ENCODE peak calls at places on chromosome 13, in five cellular contexts. B, K, M, J and T are unnamed samples.
A peak's percentile ranks its signal among the peaks of the same experiment; 100 is the strongest.

GRCh38 chr13:42894765-42895181 is 97.3 kb downstream of the EPSTI1 start:
- DNase-seq in K (no peak), J (no peak), B (no peak), M (no peak), T (no peak)

GRCh38 chr13:48973845-48974431 is 1.8 kb upstream of the FNDC3A start:
- DNase-seq in B (no peak), K (no peak), M (no peak), J (no peak), T (no peak)

GRCh38 chr13:94346261-94347019 is 133.0 kb downstream of the DCT start:
- DNase-seq in J (no peak), M (no peak), K (no peak), B (no peak), T (no peak)

GRCh38 chr13:100611678-100612492 is 23.3 kb upstream of the GGACT start:
- DNase-seq in K (peak; percentile 7), B (no peak), J (no peak), M (no peak), T (peak; percentile 10)

GRCh38 chr13:112545866-112546265 is 42.1 kb downstream of the TUBGCP3 start:
- DNase-seq in B (no peak), K (no peak), J (no peak), M (no peak), T (no peak)

GRCh38 chr13:46721054-46721453 is 75.9 kb downstream of the ESD start:
- DNase-seq in M (no peak), J (peak; percentile 28), K (no peak), B (peak; percentile 62), T (peak; percentile 9)

GRCh38 chr13:103009061-103009840 is 57.0 kb downstream of the SLC10A2 start:
- DNase-seq in K (no peak), B (no peak), J (no peak), M (no peak), T (no peak)

GRCh38 chr13:85367887-85368286 is 431.3 kb downstream of the SLITRK6 start:
- DNase-seq in K (no peak), M (no peak), B (no peak), J (no peak), T (no peak)

GRCh38 chr13:68927387-68928026 is 1180.1 kb upstream of the ATXN8OS start:
- DNase-seq in B (no peak), J (peak; percentile 23), K (no peak), M (no peak), T (no peak)

GRCh38 chr13:51760592-51760991 is 43.4 kb downstream of the DHRS12 start:
- DNase-seq in J (no peak), B (no peak), M (no peak), K (no peak), T (no peak)

GRCh38 chr13:27012482-27013197 is 159.0 kb downstream of the USP12 start:
- DNase-seq in B (no peak), M (no peak), K (no peak), J (no peak), T (no peak)

GRCh38 chr13:48783181-48783630 is 129.5 kb downstream of the CYSLTR2 start:
- DNase-seq in M (no peak), J (no peak), B (no peak), K (no peak), T (no peak)

GRCh38 chr13:109735567-109735966 is 50.8 kb downstream of the IRS2 start:
- DNase-seq in B (no peak), K (no peak), M (no peak), J (no peak), T (no peak)

GRCh38 chr13:30340367-30341184 is 33.2 kb upstream of the KATNAL1 start:
- DNase-seq in J (no peak), B (no peak), M (no peak), K (no peak), T (no peak)

GRCh38 chr13:100131863-100132574 is 43.1 kb downstream of the PCCA start:
- DNase-seq in B (no peak), M (no peak), J (peak; percentile 15), K (no peak), T (no peak)

GRCh38 chr13:101785858-101786257 is 333.4 kb downstream of the ITGBL1 start:
- DNase-seq in K (no peak), B (peak; percentile 1), M (no peak), J (peak; percentile 71), T (no peak)

GRCh38 chr13:84648069-84648640 is 765.9 kb upstream of the SLITRK1 start:
- DNase-seq in M (no peak), J (no peak), K (no peak), B (no peak), T (no peak)

GRCh38 chr13:56247692-56248091 is 893.0 kb upstream of the PRR20A start:
- DNase-seq in K (no peak), B (no peak), J (no peak), M (no peak), T (no peak)